ENCODE peak calls at places on chromosomes 7 and 10, in four cellular contexts. One of them, this sample, is unnamed.

GRCh38 chr10:5498791-5499492 is 428 bp downstream of the CALML5 start:
- DNase-seq in endothelial cell: no peak
- DNase-seq in activated T-cell treated with anti-CD3 and anti-CD28 coated beads, Interleukin-2, amount 50 U/mL, for 4 hours: no peak
- DNase-seq in NCI-H774: no peak
- DNase-seq in this sample: no peak

GRCh38 chr7:133861876-133862275 is 265.3 kb upstream of the LRGUK start:
- DNase-seq in endothelial cell: no peak
- DNase-seq in activated T-cell treated with anti-CD3 and anti-CD28 coated beads, Interleukin-2, amount 50 U/mL, for 4 hours: no peak
- DNase-seq in NCI-H774: no peak
- DNase-seq in this sample: no peak

GRCh38 chr7:46153951-46154787 is 233.1 kb upstream of the IGFBP3 start:
- DNase-seq in NCI-H774: no peak
- DNase-seq in endothelial cell: no peak
- DNase-seq in activated T-cell treated with anti-CD3 and anti-CD28 coated beads, Interleukin-2, amount 50 U/mL, for 4 hours: no peak
- DNase-seq in this sample: no peak

GRCh38 chr7:122199171-122199570 is 55.1 kb upstream of the AASS start:
- DNase-seq in activated T-cell treated with anti-CD3 and anti-CD28 coated beads, Interleukin-2, amount 50 U/mL, for 4 hours: no peak
- DNase-seq in endothelial cell: no peak
- DNase-seq in NCI-H774: no peak
- DNase-seq in this sample: no peak

GRCh38 chr7:30005511-30005910 is 15.9 kb upstream of the SCRN1 start:
- DNase-seq in endothelial cell: no peak
- DNase-seq in NCI-H774: no peak
- DNase-seq in activated T-cell treated with anti-CD3 and anti-CD28 coated beads, Interleukin-2, amount 50 U/mL, for 4 hours: no peak
- DNase-seq in this sample: no peak

GRCh38 chr7:85186521-85187241 is at the start of gene SEMA3D:
- DNase-seq in endothelial cell: peak; percentile 95
- DNase-seq in activated T-cell treated with anti-CD3 and anti-CD28 coated beads, Interleukin-2, amount 50 U/mL, for 4 hours: no peak
- DNase-seq in NCI-H774: peak; percentile 85
- DNase-seq in this sample: peak; percentile 87

GRCh38 chr10:68666280-68666760 is 54.7 kb upstream of the CCAR1 start:
- DNase-seq in endothelial cell: no peak
- DNase-seq in activated T-cell treated with anti-CD3 and anti-CD28 coated beads, Interleukin-2, amount 50 U/mL, for 4 hours: no peak
- DNase-seq in NCI-H774: no peak
- DNase-seq in this sample: peak; percentile 96

GRCh38 chr7:74059681-74060588 is 23.7 kb upstream of the LIMK1 start:
- DNase-seq in activated T-cell treated with anti-CD3 and anti-CD28 coated beads, Interleukin-2, amount 50 U/mL, for 4 hours: no peak
- DNase-seq in NCI-H774: no peak
- DNase-seq in endothelial cell: no peak
- DNase-seq in this sample: no peak

GRCh38 chr7:92276486-92276885 is 30.7 kb downstream of the ANKIB1 start:
- DNase-seq in activated T-cell treated with anti-CD3 and anti-CD28 coated beads, Interleukin-2, amount 50 U/mL, for 4 hours: no peak
- DNase-seq in endothelial cell: no peak
- DNase-seq in NCI-H774: no peak
- DNase-seq in this sample: no peak

GRCh38 chr10:124596914-124597676 is 135.5 kb downstream of the LHPP start:
- DNase-seq in NCI-H774: no peak
- DNase-seq in activated T-cell treated with anti-CD3 and anti-CD28 coated beads, Interleukin-2, amount 50 U/mL, for 4 hours: no peak
- DNase-seq in endothelial cell: no peak
- DNase-seq in this sample: no peak

GRCh38 chr10:8416192-8416701 is 361.8 kb downstream of the GATA3 start:
- DNase-seq in activated T-cell treated with anti-CD3 and anti-CD28 coated beads, Interleukin-2, amount 50 U/mL, for 4 hours: peak; percentile 12
- DNase-seq in endothelial cell: no peak
- DNase-seq in NCI-H774: no peak
- DNase-seq in this sample: no peak

GRCh38 chr7:137590686-137591255 is 247.2 kb upstream of the PTN start:
- DNase-seq in NCI-H774: no peak
- DNase-seq in activated T-cell treated with anti-CD3 and anti-CD28 coated beads, Interleukin-2, amount 50 U/mL, for 4 hours: no peak
- DNase-seq in endothelial cell: no peak
- DNase-seq in this sample: no peak

GRCh38 chr7:13257661-13258060 is 570.2 kb downstream of the ARL4A start:
- DNase-seq in activated T-cell treated with anti-CD3 and anti-CD28 coated beads, Interleukin-2, amount 50 U/mL, for 4 hours: no peak
- DNase-seq in endothelial cell: no peak
- DNase-seq in NCI-H774: no peak
- DNase-seq in this sample: peak; percentile 19

GRCh38 chr7:111199643-111200042 is 108.7 kb downstream of the LRRN3 start:
- DNase-seq in NCI-H774: no peak
- DNase-seq in activated T-cell treated with anti-CD3 and anti-CD28 coated beads, Interleukin-2, amount 50 U/mL, for 4 hours: no peak
- DNase-seq in endothelial cell: no peak
- DNase-seq in this sample: no peak

GRCh38 chr10:110410329-110411046 is 87.2 kb upstream of the DUSP5 start:
- DNase-seq in NCI-H774: no peak
- DNase-seq in activated T-cell treated with anti-CD3 and anti-CD28 coated beads, Interleukin-2, amount 50 U/mL, for 4 hours: no peak
- DNase-seq in endothelial cell: no peak
- DNase-seq in this sample: peak; percentile 99

GRCh38 chr10:9331583-9332008 is 1277.1 kb downstream of the GATA3 start:
- DNase-seq in endothelial cell: no peak
- DNase-seq in NCI-H774: peak; percentile 21
- DNase-seq in activated T-cell treated with anti-CD3 and anti-CD28 coated beads, Interleukin-2, amount 50 U/mL, for 4 hours: no peak
- DNase-seq in this sample: peak; percentile 56

GRCh38 chr10:63702107-63702506 is 180.9 kb downstream of the REEP3 start:
- DNase-seq in endothelial cell: no peak
- DNase-seq in activated T-cell treated with anti-CD3 and anti-CD28 coated beads, Interleukin-2, amount 50 U/mL, for 4 hours: no peak
- DNase-seq in NCI-H774: peak; percentile 37
- DNase-seq in this sample: no peak

GRCh38 chr7:978416-979091 is 3.2 kb upstream of the COX19 start:
- DNase-seq in NCI-H774: no peak
- DNase-seq in activated T-cell treated with anti-CD3 and anti-CD28 coated beads, Interleukin-2, amount 50 U/mL, for 4 hours: no peak
- DNase-seq in endothelial cell: no peak
- DNase-seq in this sample: no peak

GRCh38 chr10:71390435-71390820 is 6.3 kb upstream of the CDH23 start:
- DNase-seq in endothelial cell: no peak
- DNase-seq in activated T-cell treated with anti-CD3 and anti-CD28 coated beads, Interleukin-2, amount 50 U/mL, for 4 hours: no peak
- DNase-seq in NCI-H774: no peak
- DNase-seq in this sample: no peak

GRCh38 chr7:20301311-20301939 is 29.3 kb upstream of the ITGB8 start:
- DNase-seq in activated T-cell treated with anti-CD3 and anti-CD28 coated beads, Interleukin-2, amount 50 U/mL, for 4 hours: no peak
- DNase-seq in NCI-H774: no peak
- DNase-seq in endothelial cell: no peak
- DNase-seq in this sample: peak; percentile 76

GRCh38 chr10:4081691-4082111 is 296.7 kb upstream of the KLF6 start:
- DNase-seq in endothelial cell: no peak
- DNase-seq in activated T-cell treated with anti-CD3 and anti-CD28 coated beads, Interleukin-2, amount 50 U/mL, for 4 hours: no peak
- DNase-seq in NCI-H774: no peak
- DNase-seq in this sample: no peak

GRCh38 chr10:112755446-112756117 is 194.5 kb upstream of the TCF7L2 start:
- DNase-seq in activated T-cell treated with anti-CD3 and anti-CD28 coated beads, Interleukin-2, amount 50 U/mL, for 4 hours: no peak
- DNase-seq in endothelial cell: no peak
- DNase-seq in NCI-H774: no peak
- DNase-seq in this sample: no peak

GRCh38 chr10:521844-522243 is 167.6 kb downstream of the DIP2C start:
- DNase-seq in NCI-H774: no peak
- DNase-seq in endothelial cell: no peak
- DNase-seq in activated T-cell treated with anti-CD3 and anti-CD28 coated beads, Interleukin-2, amount 50 U/mL, for 4 hours: no peak
- DNase-seq in this sample: no peak

GRCh38 chr7:128876978-128877755 is 14.5 kb downstream of the ATP6V1F start:
- DNase-seq in activated T-cell treated with anti-CD3 and anti-CD28 coated beads, Interleukin-2, amount 50 U/mL, for 4 hours: no peak
- DNase-seq in endothelial cell: no peak
- DNase-seq in NCI-H774: no peak
- DNase-seq in this sample: no peak

GRCh38 chr7:157596026-157596425 is 259.2 kb downstream of the DNAJB6 start:
- DNase-seq in activated T-cell treated with anti-CD3 and anti-CD28 coated beads, Interleukin-2, amount 50 U/mL, for 4 hours: no peak
- DNase-seq in endothelial cell: no peak
- DNase-seq in NCI-H774: no peak
- DNase-seq in this sample: no peak

GRCh38 chr7:836429-836828 is 4.2 kb downstream of the SUN1 start:
- DNase-seq in endothelial cell: peak; percentile 53
- DNase-seq in activated T-cell treated with anti-CD3 and anti-CD28 coated beads, Interleukin-2, amount 50 U/mL, for 4 hours: no peak
- DNase-seq in NCI-H774: no peak
- DNase-seq in this sample: peak; percentile 48

GRCh38 chr7:108497082-108497725 is 28.7 kb downstream of the PNPLA8 start:
- DNase-seq in activated T-cell treated with anti-CD3 and anti-CD28 coated beads, Interleukin-2, amount 50 U/mL, for 4 hours: peak; percentile 39
- DNase-seq in NCI-H774: peak; percentile 35
- DNase-seq in endothelial cell: peak; percentile 51
- DNase-seq in this sample: peak; percentile 45

GRCh38 chr7:1611708-1612241 is 41.9 kb upstream of the PSMG3 start:
- DNase-seq in endothelial cell: no peak
- DNase-seq in NCI-H774: no peak
- DNase-seq in activated T-cell treated with anti-CD3 and anti-CD28 coated beads, Interleukin-2, amount 50 U/mL, for 4 hours: no peak
- DNase-seq in this sample: peak; percentile 75

GRCh38 chr10:44935201-44935960 is 24.2 kb upstream of the RASSF4 start:
- DNase-seq in activated T-cell treated with anti-CD3 and anti-CD28 coated beads, Interleukin-2, amount 50 U/mL, for 4 hours: no peak
- DNase-seq in endothelial cell: no peak
- DNase-seq in NCI-H774: no peak
- DNase-seq in this sample: peak; percentile 29

GRCh38 chr10:72027498-72027897 is 60.9 kb downstream of the SPOCK2 start:
- DNase-seq in activated T-cell treated with anti-CD3 and anti-CD28 coated beads, Interleukin-2, amount 50 U/mL, for 4 hours: no peak
- DNase-seq in NCI-H774: no peak
- DNase-seq in endothelial cell: no peak
- DNase-seq in this sample: no peak

GRCh38 chr7:139714163-139714901 is 63.5 kb downstream of the HIPK2 start:
- DNase-seq in NCI-H774: no peak
- DNase-seq in activated T-cell treated with anti-CD3 and anti-CD28 coated beads, Interleukin-2, amount 50 U/mL, for 4 hours: no peak
- DNase-seq in endothelial cell: no peak
- DNase-seq in this sample: no peak

GRCh38 chr10:11017575-11018425 is at the start of gene CELF2:
- DNase-seq in endothelial cell: peak; percentile 79
- DNase-seq in NCI-H774: no peak
- DNase-seq in activated T-cell treated with anti-CD3 and anti-CD28 coated beads, Interleukin-2, amount 50 U/mL, for 4 hours: peak; percentile 41
- DNase-seq in this sample: no peak

GRCh38 chr7:135260930-135261721 is 27.5 kb downstream of the STRA8 start:
- DNase-seq in NCI-H774: no peak
- DNase-seq in activated T-cell treated with anti-CD3 and anti-CD28 coated beads, Interleukin-2, amount 50 U/mL, for 4 hours: no peak
- DNase-seq in endothelial cell: no peak
- DNase-seq in this sample: no peak

GRCh38 chr7:52764502-52765169 is 270.8 kb upstream of the POM121L12 start:
- DNase-seq in endothelial cell: no peak
- DNase-seq in activated T-cell treated with anti-CD3 and anti-CD28 coated beads, Interleukin-2, amount 50 U/mL, for 4 hours: no peak
- DNase-seq in NCI-H774: no peak
- DNase-seq in this sample: no peak

GRCh38 chr7:139937685-139938084 is 108.6 kb downstream of the TBXAS1 start:
- DNase-seq in activated T-cell treated with anti-CD3 and anti-CD28 coated beads, Interleukin-2, amount 50 U/mL, for 4 hours: no peak
- DNase-seq in NCI-H774: no peak
- DNase-seq in endothelial cell: peak; percentile 15
- DNase-seq in this sample: no peak

This sample was measured in HCEC 1CT.